ENCODE peak calls at places on chromosomes 16 and 17, in ten cellular contexts. X is BJ; J is adrenal gland; M is stimulated activated CD4-positive, alpha-beta T cell treated with anti-CD3 and anti-CD28 coated beads, TNF-alpha, amount 100 ng/mL, for 1 hour; V is amygdala; N is stimulated activated CD8-positive, alpha-beta memory T cell treated with anti-CD3 and anti-CD28 coated beads, Interleukin-15, amount 100 ng/mL, for 1 hour; T is PC-9; C is HCEC 1CT; Q is A549; E is T-helper 17 cell. B is an unnamed sample.

GRCh38 chr16:29304251-29304900 is 102.1 kb downstream of the NPIPB11 start:
- DNase-seq in X (no peak), J (no peak), M (no peak), V (no peak), N (no peak), T (no peak), C (no peak), Q (no peak), E (no peak), B (no peak)

GRCh38 chr17:63435681-63436522 is 10.2 kb downstream of the CYB561 start:
- DNase-seq in X (no peak), J (no peak), M (no peak), V (no peak), N (no peak), T (peak), C (no peak), Q (peak), E (no peak), B (no peak)

GRCh38 chr16:12538667-12539081 is 265.0 kb downstream of the CPPED1 start:
- DNase-seq in X (no peak), J (no peak), M (no peak), V (no peak), N (no peak), T (no peak), C (no peak), Q (no peak), E (no peak), B (peak)

GRCh38 chr17:56478836-56479447 is 114.6 kb upstream of the NOG start:
- DNase-seq in X (no peak), J (no peak), M (no peak), V (no peak), N (no peak), T (no peak), C (peak), Q (peak), E (no peak), B (no peak)

GRCh38 chr16:69618307-69618706 is 52.5 kb downstream of the NFAT5 start:
- DNase-seq in X (no peak), J (no peak), M (no peak), V (no peak), N (no peak), T (no peak), C (no peak), Q (no peak), E (no peak), B (no peak)

GRCh38 chr16:50802000-50802399 is 60.1 kb downstream of the CYLD start:
- DNase-seq in X (no peak), J (no peak), M (no peak), V (no peak), N (no peak), T (no peak), C (peak), Q (no peak), E (no peak), B (peak)

GRCh38 chr17:16199093-16199492 is 16.2 kb downstream of the NCOR1 start:
- DNase-seq in X (no peak), J (no peak), M (no peak), V (no peak), N (no peak), T (no peak), C (no peak), Q (no peak), E (no peak), B (no peak)

GRCh38 chr16:56603589-56603988 is 4.8 kb upstream of the MT2A start:
- DNase-seq in X (no peak), J (peak), M (no peak), V (peak), N (no peak), T (no peak), C (peak), Q (peak), E (no peak), B (no peak)

GRCh38 chr16:73056383-73056782 is 8.5 kb upstream of the ZFHX3 start:
- DNase-seq in X (no peak), J (no peak), M (no peak), V (no peak), N (no peak), T (no peak), C (no peak), Q (no peak), E (no peak), B (no peak)

B was measured in GM04503.